ENCODE peak calls at places on chromosomes 4 and X, in eight cellular contexts. V, J, A, E, G, T, Y and D are unnamed samples.

GRCh38 chr4:128424524-128425195 is 137.0 kb upstream of the PGRMC2 start:
- DNase-seq in G (no peak), J (no peak), A (no peak), E (no peak), V (no peak), T (no peak), Y (no peak), D (no peak)

GRCh38 chr4:19051751-19052296 is 1030.3 kb upstream of the LCORL start:
- DNase-seq in A (no peak), E (no peak), T (no peak), G (no peak), V (no peak), J (no peak), Y (no peak), D (peak; percentile 14)

GRCh38 chrX:118370921-118371624 is 25.2 kb downstream of the WDR44 start:
- DNase-seq in Y (no peak), G (no peak), J (no peak), E (no peak), A (no peak), T (no peak), V (no peak), D (no peak)

GRCh38 chr4:83561381-83561780 is 25.5 kb downstream of the GPAT3 start:
- DNase-seq in V (no peak), Y (peak; percentile 80), J (no peak), G (no peak), E (no peak), T (no peak), A (no peak), D (no peak)

GRCh38 chr4:69092190-69092589 is 4.1 kb upstream of the UGT2B7 start:
- DNase-seq in J (no peak), V (no peak), Y (no peak), A (no peak), E (no peak), T (no peak), G (no peak), D (no peak)

GRCh38 chrX:37787353-37787869 is 7.6 kb downstream of the CYBB start:
- DNase-seq in T (no peak), J (no peak), V (no peak), G (no peak), A (no peak), E (no peak), Y (no peak), D (no peak)

GRCh38 chr4:174365018-174365587 is 81.4 kb downstream of the CEP44 start:
- DNase-seq in T (no peak), E (no peak), A (no peak), V (peak; percentile 0), Y (peak; percentile 26), J (peak; percentile 2), G (no peak), D (peak; percentile 31)

GRCh38 chr4:24748758-24749350 is 46.5 kb upstream of the SOD3 start:
- DNase-seq in A (no peak), E (no peak), V (no peak), G (no peak), T (no peak), Y (no peak), J (no peak), D (no peak)

GRCh38 chrX:139025822-139026221 is 314.3 kb upstream of the FGF13 start:
- DNase-seq in A (no peak), J (no peak), V (no peak), G (no peak), E (no peak), Y (no peak), T (no peak), D (no peak)

GRCh38 chr4:55107054-55107453 is 18.3 kb downstream of the KDR start:
- DNase-seq in G (no peak), A (no peak), T (no peak), Y (no peak), E (no peak), J (no peak), V (no peak), D (no peak)

GRCh38 chr4:124953059-124953850 is 240.7 kb upstream of the ANKRD50 start:
- DNase-seq in J (no peak), A (no peak), G (no peak), T (no peak), V (no peak), Y (no peak), E (no peak), D (no peak)

GRCh38 chrX:154457491-154458115 is 478 bp upstream of the PLXNA3 start:
- DNase-seq in E (no peak), A (no peak), G (peak; percentile 60), Y (no peak), T (no peak), J (peak; percentile 57), V (peak; percentile 72), D (peak; percentile 33)
- H3K27ac ChIP-seq in E (peak overlapping the region; percentile 74), A (peak overlapping the region; percentile 61), G (peak overlapping the region; percentile 56), Y (peak overlapping the region; percentile 80), T (peak overlapping the region; percentile 76), J (peak overlapping the region; percentile 70), V (peak overlapping the region; percentile 40), D (no peak overlapping the region)

GRCh38 chr4:94636004-94636403 is 121.8 kb upstream of the BMPR1B start:
- DNase-seq in V (no peak), A (no peak), J (no peak), Y (no peak), E (no peak), G (no peak), T (no peak), D (no peak)
- H3K27ac ChIP-seq in V (no peak overlapping the region), A (no peak overlapping the region), J (no peak overlapping the region), Y (no peak overlapping the region), E (no peak overlapping the region), G (no peak overlapping the region), T (no peak overlapping the region), D (no peak overlapping the region)

GRCh38 chrX:103148075-103148474 is 55.1 kb upstream of the NXF3 start:
- DNase-seq in G (no peak), J (no peak), V (no peak), E (no peak), T (no peak), Y (no peak), A (no peak), D (no peak)
- H3K27ac ChIP-seq in G (no peak overlapping the region), J (no peak overlapping the region), V (no peak overlapping the region), E (no peak overlapping the region), T (no peak overlapping the region), Y (no peak overlapping the region), A (no peak overlapping the region), D (no peak overlapping the region)

GRCh38 chr4:26144526-26145167 is 176.2 kb upstream of the RBPJ start:
- DNase-seq in J (no peak), A (no peak), Y (no peak), E (no peak), T (no peak), G (no peak), V (no peak), D (no peak)
- H3K27ac ChIP-seq in J (no peak overlapping the region), A (no peak overlapping the region), Y (no peak overlapping the region), E (peak overlapping the region; percentile 16), T (peak overlapping the region; percentile 17), G (no peak overlapping the region), V (no peak overlapping the region), D (no peak overlapping the region)